ENCODE peak calls at places on chromosomes 16 and 17, in nine cellular contexts. R, V, N, B, P, F, E, U and C are unnamed samples.
A peak's percentile ranks its signal among the peaks of the same experiment; 100 is the strongest.

GRCh38 chr16:88526008-88526905 is 43.9 kb upstream of the ZC3H18 start:
- DNase-seq in B (no peak), E (no peak), F (no peak), R (no peak), V (no peak), U (no peak), N (no peak), P (no peak), C (peak; percentile 78)

GRCh38 chr17:44736551-44737240 is 22.1 kb upstream of the ADAM11 start:
- DNase-seq in R (no peak), E (no peak), B (no peak), N (no peak), V (no peak), F (no peak), U (no peak), P (no peak), C (no peak)

GRCh38 chr17:68489919-68490318 is 22.3 kb upstream of the PRKAR1A start:
- DNase-seq in U (no peak), R (no peak), B (no peak), N (no peak), V (no peak), P (no peak), F (no peak), E (no peak), C (no peak)

GRCh38 chr17:7932949-7933348 is 943 bp downstream of the CNTROB start:
- DNase-seq in F (peak; percentile 27), U (peak; percentile 77), R (no peak), E (peak; percentile 67), N (peak; percentile 88), P (no peak), V (no peak), B (no peak), C (peak; percentile 90)

GRCh38 chr17:57565119-57565635 is 179.9 kb downstream of the CCDC182 start:
- DNase-seq in P (no peak), B (no peak), E (no peak), N (no peak), F (no peak), V (no peak), R (no peak), U (no peak), C (no peak)

GRCh38 chr17:83110755-83111154 is 31.3 kb downstream of the METRNL start:
- DNase-seq in B (no peak), N (peak; percentile 28), F (no peak), P (no peak), E (no peak), V (no peak), U (peak; percentile 41), R (no peak), C (peak; percentile 31)

GRCh38 chr17:72702998-72703397 is 389.5 kb downstream of the SLC39A11 start:
- DNase-seq in N (peak; percentile 61), E (no peak), B (no peak), F (no peak), U (no peak), P (no peak), R (no peak), V (no peak), C (no peak)

GRCh38 chr17:18138065-18138749 is 29.7 kb downstream of the MYO15A start:
- DNase-seq in R (no peak), F (no peak), B (no peak), U (no peak), P (no peak), V (no peak), N (no peak), E (no peak), C (no peak)

GRCh38 chr17:81483085-81483861 is 29.3 kb downstream of the ACTG1 start:
- DNase-seq in F (peak; percentile 69), E (peak; percentile 58), U (no peak), N (no peak), B (no peak), R (no peak), P (no peak), V (no peak), C (no peak)

GRCh38 chr16:4338125-4338582 is 13.0 kb downstream of the PAM16 start:
- DNase-seq in F (no peak), B (no peak), P (no peak), E (no peak), U (no peak), R (no peak), V (no peak), N (no peak), C (no peak)

GRCh38 chr17:63531022-63531965 is 8.1 kb downstream of the KCNH6 start:
- DNase-seq in B (no peak), N (peak; percentile 14), U (no peak), V (no peak), F (no peak), P (no peak), R (no peak), E (no peak), C (no peak)

GRCh38 chr16:89035698-89036570 is 57.7 kb upstream of the ACSF3 start:
- DNase-seq in F (no peak), E (no peak), B (no peak), V (no peak), P (no peak), N (no peak), R (no peak), U (no peak), C (no peak)

GRCh38 chr16:84177740-84178070 is 9.2 kb downstream of the TAF1C start:
- DNase-seq in F (no peak), R (no peak), N (peak; percentile 36), E (no peak), V (no peak), B (no peak), U (no peak), P (no peak), C (no peak)

GRCh38 chr17:79574108-79574507 is 36.7 kb downstream of the RBFOX3 start:
- DNase-seq in U (no peak), P (no peak), F (no peak), E (no peak), V (no peak), B (no peak), N (peak; percentile 28), R (no peak), C (no peak)

GRCh38 chr17:16025202-16025601 is 25.6 kb downstream of the TTC19 start:
- DNase-seq in B (no peak), E (no peak), P (no peak), N (no peak), U (no peak), V (no peak), F (no peak), R (no peak), C (no peak)

GRCh38 chr16:51822471-51822870 is 671.4 kb upstream of the SALL1 start:
- DNase-seq in R (no peak), P (no peak), E (no peak), F (no peak), N (no peak), U (no peak), V (no peak), B (no peak), C (no peak)

GRCh38 chr16:1194665-1195392 is 30.2 kb downstream of the TPSG1 start:
- DNase-seq in N (no peak), B (no peak), F (no peak), U (peak; percentile 51), P (no peak), E (peak; percentile 67), V (no peak), R (no peak), C (no peak)

GRCh38 chr17:81961087-81961514 is at the start of gene NOTUM:
- DNase-seq in E (peak; percentile 88), U (peak; percentile 59), F (no peak), R (no peak), P (no peak), V (no peak), N (peak; percentile 42), B (no peak), C (peak; percentile 40)